ENCODE peak calls at places on chromosomes 3 and 15, in seven cellular contexts. P is neural crest cell; I is fibroblast of pulmonary artery; V is smooth muscle cell of the brain vasculature; N is activated naive CD4-positive, alpha-beta T cell treated with anti-CD3 and anti-CD28 coated beads for 36 hours; T is IMR-90; Y is stimulated activated CD8-positive, alpha-beta memory T cell treated with anti-CD3 and anti-CD28 coated beads, Interleukin-4, amount 100 ng/mL, for 4 hours. Q is an unnamed sample.

GRCh38 chr15:77024273-77025065 is 29.5 kb downstream of the PSTPIP1 start:
- DNase-seq in I (peak; percentile 53), N (peak; percentile 74), Y (peak; percentile 43), T (peak; percentile 27), V (peak; percentile 15), P (peak; percentile 85), Q (no peak)

GRCh38 chr3:23331141-23331935 is 128.2 kb downstream of the UBE2E2 start:
- DNase-seq in N (no peak), V (no peak), I (no peak), P (no peak), Y (no peak), T (peak; percentile 21), Q (no peak)

GRCh38 chr15:77822631-77823230 is 190.0 kb upstream of the LINGO1 start:
- DNase-seq in T (no peak), Y (no peak), N (no peak), I (no peak), P (no peak), V (no peak), Q (no peak)

GRCh38 chr15:55389276-55389631 is 18.9 kb downstream of the CCPG1 start:
- DNase-seq in V (no peak), P (no peak), T (peak; percentile 35), I (peak; percentile 31), N (no peak), Y (no peak), Q (peak; percentile 43)

GRCh38 chr3:129230311-129231019 is 18.9 kb upstream of the COPG1 start:
- DNase-seq in V (no peak), N (peak; percentile 54), I (peak; percentile 73), T (peak; percentile 90), P (no peak), Y (no peak), Q (no peak)

GRCh38 chr3:101177577-101177976 is 142.8 kb downstream of the IMPG2 start:
- DNase-seq in V (no peak), N (no peak), T (no peak), P (no peak), Y (no peak), I (no peak), Q (no peak)

GRCh38 chr3:146972726-146973125 is 367.6 kb upstream of the PLSCR5 start:
- DNase-seq in N (no peak), V (no peak), P (no peak), I (peak; percentile 53), Y (no peak), T (peak; percentile 8), Q (no peak)

GRCh38 chr3:158768881-158769518 is 32.9 kb upstream of the MFSD1 start:
- DNase-seq in N (no peak), Y (no peak), I (peak; percentile 95), T (peak; percentile 98), V (peak; percentile 53), P (no peak), Q (peak; percentile 79)

GRCh38 chr15:96234109-96234892 is 96.2 kb upstream of the NR2F2 start:
- DNase-seq in N (no peak), V (no peak), P (no peak), Y (no peak), T (peak; percentile 51), I (peak; percentile 27), Q (no peak)

GRCh38 chr3:142595581-142595950 is 627 bp upstream of the PLS1 start:
- DNase-seq in T (peak; percentile 86), Y (no peak), V (no peak), I (peak; percentile 79), P (no peak), N (no peak), Q (peak; percentile 59)

GRCh38 chr3:72821170-72821781 is 27.0 kb downstream of the SHQ1 start:
- DNase-seq in I (peak; percentile 43), T (peak; percentile 53), N (peak; percentile 60), Y (no peak), V (no peak), P (no peak), Q (no peak)

GRCh38 chr3:140096037-140096436 is 161.1 kb downstream of the CLSTN2 start:
- DNase-seq in T (no peak), V (no peak), I (no peak), Y (no peak), N (no peak), P (no peak), Q (no peak)

GRCh38 chr3:141266797-141267555 is 35.4 kb downstream of the PXYLP1 start:
- DNase-seq in T (no peak), V (no peak), P (no peak), I (no peak), Y (peak; percentile 11), N (peak; percentile 52), Q (no peak)

GRCh38 chr3:188529228-188529627 is 375.3 kb downstream of the LPP start:
- DNase-seq in N (no peak), P (no peak), T (peak; percentile 78), V (no peak), I (peak; percentile 27), Y (no peak), Q (no peak)

GRCh38 chr3:123410149-123410515 is 38.8 kb downstream of the ADCY5 start:
- DNase-seq in I (no peak), N (no peak), Y (no peak), V (no peak), P (no peak), T (no peak), Q (no peak)

GRCh38 chr3:42705039-42705767 is 2.6 kb upstream of the HHATL start:
- DNase-seq in Y (no peak), N (no peak), V (no peak), I (no peak), P (no peak), T (no peak), Q (no peak)

GRCh38 chr3:18717588-18717987 is 292.4 kb upstream of the SATB1 start:
- DNase-seq in T (no peak), Y (no peak), I (no peak), N (no peak), V (no peak), P (no peak), Q (no peak)

GRCh38 chr15:90126457-90127435 is 24.5 kb upstream of the IDH2 start:
- DNase-seq in V (no peak), N (no peak), P (no peak), Y (no peak), I (no peak), T (no peak), Q (no peak)

GRCh38 chr15:87707076-87707475 is 549.5 kb downstream of the NTRK3 start:
- DNase-seq in N (no peak), T (no peak), V (no peak), P (no peak), Y (no peak), I (no peak), Q (no peak)